ENCODE peak calls at places on chromosomes 4 and X, in four cellular contexts. One of them, this sample, is unnamed.

GRCh38 chr4:173371292-173372192 is 788 bp downstream of the SAP30 start:
- DNase-seq in HepG2: peak; percentile 29
- DNase-seq in K562: peak; percentile 39
- DNase-seq in SK-N-SH: peak; percentile 56
- DNase-seq in this sample: no peak

GRCh38 chr4:126851391-126851790 is 781.4 kb upstream of the INTU start:
- DNase-seq in HepG2: no peak
- DNase-seq in K562: no peak
- DNase-seq in SK-N-SH: no peak
- DNase-seq in this sample: no peak

GRCh38 chr4:100510551-100510950 is 7.3 kb downstream of the EMCN start:
- DNase-seq in HepG2: no peak
- DNase-seq in K562: no peak
- DNase-seq in SK-N-SH: no peak
- DNase-seq in this sample: no peak

GRCh38 chr4:76570141-76570989 is 135.3 kb downstream of the SHROOM3 start:
- DNase-seq in HepG2: peak; percentile 90
- DNase-seq in K562: no peak
- DNase-seq in SK-N-SH: no peak
- DNase-seq in this sample: no peak

GRCh38 chr4:86595426-86595805 is 1.3 kb downstream of the PTPN13 start:
- DNase-seq in HepG2: no peak
- DNase-seq in K562: no peak
- DNase-seq in SK-N-SH: peak; percentile 12
- DNase-seq in this sample: no peak

GRCh38 chr4:124737619-124738018 is 25.1 kb upstream of the ANKRD50 start:
- DNase-seq in HepG2: no peak
- DNase-seq in K562: no peak
- DNase-seq in SK-N-SH: no peak
- DNase-seq in this sample: no peak

GRCh38 chr4:37562592-37562991 is 123.6 kb downstream of the RELL1 start:
- DNase-seq in HepG2: no peak
- DNase-seq in K562: no peak
- DNase-seq in SK-N-SH: no peak
- DNase-seq in this sample: no peak

GRCh38 chrX:154436597-154437397 is at the start of gene GDI1:
- DNase-seq in HepG2: no peak
- DNase-seq in K562: peak; percentile 87
- DNase-seq in SK-N-SH: peak; percentile 91
- DNase-seq in this sample: no peak

GRCh38 chrX:114017086-114017485 is 566.8 kb upstream of the HTR2C start:
- DNase-seq in HepG2: no peak
- DNase-seq in K562: no peak
- DNase-seq in SK-N-SH: no peak
- DNase-seq in this sample: no peak

GRCh38 chr4:142402156-142402555 is 443.9 kb downstream of the INPP4B start:
- DNase-seq in HepG2: no peak
- DNase-seq in K562: no peak
- DNase-seq in SK-N-SH: no peak
- DNase-seq in this sample: no peak

GRCh38 chr4:78644744-78645330 is 93.3 kb downstream of the ANXA3 start:
- DNase-seq in HepG2: peak; percentile 51
- DNase-seq in K562: peak; percentile 72
- DNase-seq in SK-N-SH: peak; percentile 57
- DNase-seq in this sample: no peak

GRCh38 chr4:1354136-1354982 is 7.4 kb downstream of the UVSSA start:
- DNase-seq in HepG2: no peak
- DNase-seq in K562: no peak
- DNase-seq in SK-N-SH: no peak
- DNase-seq in this sample: no peak

GRCh38 chr4:6526696-6527095 is 48.3 kb upstream of the MAN2B2 start:
- DNase-seq in HepG2: no peak
- DNase-seq in K562: no peak
- DNase-seq in SK-N-SH: no peak
- DNase-seq in this sample: no peak

GRCh38 chr4:103306870-103307345 is 108.8 kb upstream of the CENPE start:
- DNase-seq in HepG2: peak; percentile 82
- DNase-seq in K562: no peak
- DNase-seq in SK-N-SH: peak; percentile 15
- DNase-seq in this sample: no peak

GRCh38 chr4:41757521-41758156 is 9.1 kb upstream of the PHOX2B start:
- DNase-seq in HepG2: no peak
- DNase-seq in K562: no peak
- DNase-seq in SK-N-SH: no peak
- DNase-seq in this sample: no peak

GRCh38 chr4:98688416-98689290 is 30.2 kb upstream of the TSPAN5 start:
- DNase-seq in HepG2: peak; percentile 9
- DNase-seq in K562: peak; percentile 62
- DNase-seq in SK-N-SH: peak; percentile 29
- DNase-seq in this sample: no peak

GRCh38 chrX:154017766-154018517 is 1.8 kb downstream of the IRAK1 start:
- DNase-seq in HepG2: no peak
- DNase-seq in K562: no peak
- DNase-seq in SK-N-SH: no peak
- DNase-seq in this sample: no peak

GRCh38 chrX:80667967-80668366 is 141.7 kb downstream of the BRWD3 start:
- DNase-seq in HepG2: no peak
- DNase-seq in K562: no peak
- DNase-seq in SK-N-SH: no peak
- DNase-seq in this sample: no peak

GRCh38 chrX:11543249-11543648 is 122.5 kb downstream of the ARHGAP6 start:
- DNase-seq in HepG2: no peak
- DNase-seq in K562: no peak
- DNase-seq in SK-N-SH: no peak
- DNase-seq in this sample: no peak

GRCh38 chr4:53057679-53058078 is 195.6 kb downstream of the RASL11B start:
- DNase-seq in HepG2: no peak
- DNase-seq in K562: no peak
- DNase-seq in SK-N-SH: no peak
- DNase-seq in this sample: no peak

GRCh38 chr4:89836031-89836777 is 757 bp downstream of the SNCA start:
- DNase-seq in HepG2: no peak
- DNase-seq in K562: peak; percentile 12
- DNase-seq in SK-N-SH: peak; percentile 63
- DNase-seq in this sample: no peak

GRCh38 chrX:53089224-53089842 is 4.6 kb upstream of the KANTR start:
- DNase-seq in HepG2: no peak
- DNase-seq in K562: peak; percentile 47
- DNase-seq in SK-N-SH: peak; percentile 66
- DNase-seq in this sample: no peak

GRCh38 chrX:149495573-149496071 is 9.5 kb downstream of the IDS start:
- DNase-seq in HepG2: peak; percentile 44
- DNase-seq in K562: no peak
- DNase-seq in SK-N-SH: no peak
- DNase-seq in this sample: no peak

GRCh38 chr4:142126890-142127497 is 490.6 kb downstream of the IL15 start:
- DNase-seq in HepG2: peak; percentile 31
- DNase-seq in K562: peak; percentile 31
- DNase-seq in SK-N-SH: peak; percentile 15
- DNase-seq in this sample: peak; percentile 13

GRCh38 chr4:185640809-185641675 is 105.7 kb upstream of the PDLIM3 start:
- DNase-seq in HepG2: peak; percentile 76
- DNase-seq in K562: peak; percentile 14
- DNase-seq in SK-N-SH: peak; percentile 50
- DNase-seq in this sample: peak; percentile 12

DNA sequence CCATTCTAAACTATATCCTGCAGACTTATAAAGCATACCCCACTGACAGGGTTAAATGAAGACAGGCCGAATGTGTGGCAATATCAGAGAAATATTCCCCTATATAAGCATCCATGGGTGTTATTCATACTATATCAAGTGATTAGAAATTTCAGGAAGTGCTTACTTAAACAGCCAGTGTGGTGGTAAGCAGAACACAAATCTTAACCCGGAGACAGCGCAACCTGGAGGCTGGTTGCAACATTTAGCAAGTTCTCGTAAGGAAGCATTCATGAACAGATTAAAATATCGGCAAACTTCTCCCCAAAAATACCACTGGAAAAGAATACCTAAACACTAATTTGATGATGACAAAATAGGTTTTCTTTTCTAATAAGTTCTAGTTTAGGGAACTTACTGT is 261.2 kb downstream of the CBLL2 start:
- DNase-seq in HepG2: no peak
- DNase-seq in K562: no peak
- DNase-seq in SK-N-SH: no peak
- DNase-seq in this sample: no peak
- TF ChIP-seq NFIC in HepG2: no peak
- TF ChIP-seq NFIC in K562: no peak
- TF ChIP-seq NFIC in SK-N-SH: no peak
- TF ChIP-seq NFIC in this sample: no peak

DNA sequence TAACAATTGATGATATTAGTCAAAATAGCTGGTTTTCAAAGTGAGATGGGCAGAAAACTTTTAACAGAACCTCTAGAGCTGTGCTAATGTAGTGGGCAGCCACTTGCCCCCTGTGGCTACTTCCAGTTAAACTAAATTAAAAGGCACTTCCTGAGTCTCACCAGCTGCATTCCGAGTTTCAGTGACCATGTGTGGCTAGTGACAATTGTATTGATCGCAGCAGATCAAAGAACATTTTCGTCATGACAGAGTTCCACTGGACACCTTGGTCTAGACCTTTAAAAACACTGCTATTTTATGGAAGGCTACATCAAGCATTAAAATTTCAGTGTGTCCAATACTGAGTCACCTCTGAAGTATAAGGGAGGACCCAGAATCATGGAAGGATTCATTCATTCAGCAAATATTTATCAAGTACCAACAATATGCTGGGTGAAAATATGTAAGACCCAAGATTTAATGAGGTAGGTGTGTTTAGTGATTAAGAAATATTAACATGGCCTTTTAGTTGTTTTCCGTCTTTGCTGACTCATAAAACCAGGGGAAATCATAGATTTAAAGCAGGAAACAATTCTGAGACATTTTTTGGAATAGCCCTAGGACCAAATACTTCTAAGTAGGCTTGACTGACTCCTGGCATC is 5.1 kb upstream of the FAT1 start:
- DNase-seq in HepG2: peak; percentile 86
- DNase-seq in K562: no peak
- DNase-seq in SK-N-SH: no peak
- DNase-seq in this sample: no peak
- TF ChIP-seq NFIC in HepG2: peak; percentile 63
- TF ChIP-seq NFIC in K562: no peak
- TF ChIP-seq NFIC in SK-N-SH: no peak
- TF ChIP-seq NFIC in this sample: no peak

GRCh38 chr4:2472187-2472586 is 3.3 kb downstream of the RNF4 start:
- DNase-seq in HepG2: no peak
- DNase-seq in K562: no peak
- DNase-seq in SK-N-SH: no peak
- DNase-seq in this sample: no peak

GRCh38 chr4:2468464-2469191 is at the start of gene RNF4:
- DNase-seq in HepG2: peak; percentile 93
- DNase-seq in K562: peak; percentile 94
- DNase-seq in SK-N-SH: peak; percentile 99
- DNase-seq in this sample: peak; percentile 88

GRCh38 chr4:2465032-2465431 is 3.9 kb upstream of the RNF4 start:
- DNase-seq in HepG2: no peak
- DNase-seq in K562: no peak
- DNase-seq in SK-N-SH: no peak
- DNase-seq in this sample: no peak

DNA sequence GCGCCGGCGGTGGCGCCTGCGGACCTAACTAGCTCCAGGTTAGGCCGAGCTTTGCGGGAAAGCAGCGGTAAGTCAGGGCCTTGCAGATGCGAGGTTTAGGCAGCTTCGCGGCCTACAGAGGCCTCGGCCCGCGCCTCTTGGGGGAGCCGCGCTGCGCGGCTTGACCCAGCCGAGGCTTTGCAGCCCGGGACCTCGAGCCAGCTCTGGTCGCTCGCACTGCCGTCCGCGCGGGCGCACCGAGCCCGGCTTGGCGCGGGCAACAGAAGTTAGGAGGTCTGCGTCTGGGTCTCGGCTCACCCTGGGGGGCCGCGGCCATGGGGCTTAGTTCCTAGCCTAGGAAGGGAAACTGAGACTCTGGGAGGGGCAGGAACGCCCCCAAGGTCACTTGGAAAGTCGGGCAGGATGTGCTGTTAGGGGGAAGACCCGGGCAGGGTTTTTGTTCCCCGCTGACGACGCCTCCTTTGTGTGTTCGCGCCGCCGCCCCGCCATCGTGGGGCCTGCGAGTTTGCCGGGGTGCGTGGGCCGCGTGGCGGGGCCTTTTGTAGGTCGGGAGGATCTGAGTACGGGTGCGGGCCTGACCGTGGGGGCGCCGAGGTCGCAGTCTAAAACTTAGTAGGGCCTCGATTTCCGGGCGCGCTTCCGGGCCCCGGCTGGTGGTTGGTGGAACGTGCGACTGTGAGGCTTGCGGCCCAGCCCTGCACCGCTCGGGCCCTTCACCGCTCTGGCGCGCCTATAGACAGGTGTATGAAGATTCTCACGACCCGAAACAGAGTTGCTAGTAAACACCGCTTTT is 482 bp downstream of the RNF4 start:
- DNase-seq in HepG2: no peak
- DNase-seq in K562: peak; percentile 75
- DNase-seq in SK-N-SH: peak; percentile 72
- DNase-seq in this sample: no peak
- TF ChIP-seq NFIC in HepG2: no peak
- TF ChIP-seq NFIC in K562: no peak
- TF ChIP-seq NFIC in SK-N-SH: no peak
- TF ChIP-seq NFIC in this sample: no peak

DNA sequence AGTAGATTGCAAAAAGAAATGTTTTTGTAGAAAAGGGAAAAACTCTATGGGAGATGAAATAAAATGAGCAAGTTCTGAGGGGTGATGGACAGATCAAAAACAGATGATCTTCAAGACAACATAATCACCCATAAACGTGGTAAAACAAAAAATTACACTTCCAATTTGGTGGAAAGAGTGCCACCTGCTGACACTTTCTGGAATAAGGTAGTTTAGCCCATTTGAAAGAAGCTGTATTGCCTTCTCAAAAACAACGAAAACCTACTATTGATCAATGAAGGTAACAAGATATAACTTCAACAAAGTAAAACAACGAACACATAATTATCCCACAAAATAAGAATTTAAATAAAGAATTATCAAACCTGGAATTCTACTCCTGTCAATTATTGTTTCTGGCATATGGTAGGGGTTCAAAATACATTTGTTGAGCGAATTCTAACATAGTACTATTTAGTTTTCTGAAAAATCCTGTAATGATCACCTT is 2.5 kb downstream of the COQ2 start:
- DNase-seq in HepG2: peak; percentile 53
- DNase-seq in K562: peak; percentile 22
- DNase-seq in SK-N-SH: peak; percentile 44
- DNase-seq in this sample: no peak
- TF ChIP-seq NFIC in HepG2: no peak
- TF ChIP-seq NFIC in K562: no peak
- TF ChIP-seq NFIC in SK-N-SH: no peak
- TF ChIP-seq NFIC in this sample: no peak

GRCh38 chr4:83782591-83782990 is 246.7 kb downstream of the GPAT3 start:
- DNase-seq in HepG2: no peak
- DNase-seq in K562: no peak
- DNase-seq in SK-N-SH: no peak
- DNase-seq in this sample: no peak
- TF ChIP-seq NFIC in HepG2: no peak
- TF ChIP-seq NFIC in K562: no peak
- TF ChIP-seq NFIC in SK-N-SH: no peak
- TF ChIP-seq NFIC in this sample: no peak

This sample was measured in GM12878.